ENCODE peak calls at places on chromosome 9, in five cellular contexts. O, P, U, G and T are unnamed samples.

GRCh38 chr9:128203024-128203841 is at the start of gene DNM1:
- DNase-seq in P (no peak), U (peak), G (peak), O (peak), T (peak)

GRCh38 chr9:85212887-85213286 is 528.9 kb downstream of the AGTPBP1 start:
- DNase-seq in G (no peak), U (no peak), P (peak), O (no peak), T (peak)

GRCh38 chr9:137493163-137494103 is 34.3 kb upstream of the NSMF start:
- DNase-seq in U (no peak), G (no peak), P (no peak), O (no peak), T (no peak)

GRCh38 chr9:115267788-115268187 is 149.8 kb upstream of the TNC start:
- DNase-seq in U (no peak), O (no peak), G (no peak), P (no peak), T (peak)

GRCh38 chr9:75149841-75150241 is 61.5 kb downstream of the OSTF1 start:
- DNase-seq in U (no peak), P (no peak), G (no peak), O (no peak), T (no peak)

GRCh38 chr9:106110483-106110882 is 416.1 kb downstream of the TMEM38B start:
- DNase-seq in P (no peak), U (no peak), G (no peak), O (no peak), T (no peak)

GRCh38 chr9:130236436-130236985 is 29.0 kb upstream of the HMCN2 start:
- DNase-seq in G (no peak), O (no peak), U (no peak), P (no peak), T (no peak)

GRCh38 chr9:102514541-102514940 is 480.6 kb upstream of the CYLC2 start:
- DNase-seq in P (no peak), U (no peak), G (no peak), O (no peak), T (peak)

GRCh38 chr9:70534058-70534457 is 119.6 kb upstream of the KLF9 start:
- DNase-seq in O (no peak), P (no peak), U (no peak), G (no peak), T (no peak)

GRCh38 chr9:31799953-31800609 is 584.4 kb upstream of the ACO1 start:
- DNase-seq in O (peak), G (peak), U (no peak), P (peak), T (peak)

GRCh38 chr9:120714846-120715231 is 569 bp upstream of the MEGF9 start:
- DNase-seq in P (no peak), G (no peak), U (no peak), O (no peak), T (no peak)

GRCh38 chr9:93677061-93677571 is 100.7 kb downstream of the PHF2 start:
- DNase-seq in O (no peak), U (peak), P (no peak), G (peak), T (no peak)

GRCh38 chr9:13491493-13492424 is 212.3 kb upstream of the MPDZ start:
- DNase-seq in P (no peak), U (no peak), O (no peak), G (peak), T (peak)

GRCh38 chr9:121326924-121327613 is 43.0 kb downstream of the STOM start:
- DNase-seq in P (no peak), G (no peak), U (no peak), O (no peak), T (no peak)

GRCh38 chr9:2837915-2838314 is 6.0 kb downstream of the PUM3 start:
- DNase-seq in U (peak), P (no peak), G (no peak), O (no peak), T (no peak)

GRCh38 chr9:5671711-5672353 is 42.9 kb downstream of the RIC1 start:
- DNase-seq in O (no peak), U (no peak), P (no peak), G (no peak), T (peak)

GRCh38 chr9:18542837-18543405 is 69.0 kb downstream of the ADAMTSL1 start:
- DNase-seq in P (peak), G (no peak), U (peak), O (no peak), T (no peak)

GRCh38 chr9:134243778-134244467 is 79.6 kb upstream of the RNU6ATAC start:
- DNase-seq in G (no peak), O (no peak), U (no peak), P (no peak), T (no peak)

GRCh38 chr9:125655074-125655633 is 51.9 kb downstream of the MAPKAP1 start:
- DNase-seq in P (no peak), U (no peak), O (no peak), G (no peak), T (no peak)

GRCh38 chr9:22037954-22038690 is 29.0 kb upstream of the CDKN2B start:
- DNase-seq in U (peak), O (no peak), P (no peak), G (no peak), T (no peak)

GRCh38 chr9:93586290-93587057 is 10.1 kb downstream of the PHF2 start:
- DNase-seq in U (no peak), O (no peak), G (no peak), P (no peak), T (no peak)

GRCh38 chr9:20872340-20872977 is 159.0 kb downstream of the HACD4 start:
- DNase-seq in G (no peak), P (peak), O (no peak), U (no peak), T (peak)

GRCh38 chr9:98899399-98900056 is 44.2 kb upstream of the COL15A1 start:
- DNase-seq in P (peak), G (no peak), O (no peak), U (no peak), T (no peak)

GRCh38 chr9:17637229-17637628 is 58.4 kb downstream of the SH3GL2 start:
- DNase-seq in O (no peak), G (no peak), U (no peak), P (no peak), T (no peak)

GRCh38 chr9:23638837-23639426 is 187.1 kb downstream of the ELAVL2 start:
- DNase-seq in G (no peak), U (no peak), P (peak), O (no peak), T (no peak)

GRCh38 chr9:37969558-37970300 is 65.8 kb upstream of the SLC25A51 start:
- DNase-seq in U (no peak), P (no peak), O (no peak), G (no peak), T (no peak)
- H3K27ac ChIP-seq in U (peak), P (no peak), O (no peak), G (no peak), T (no peak)

GRCh38 chr9:77807846-77808749 is 160.0 kb upstream of the GNA14 start:
- DNase-seq in G (no peak), O (no peak), U (no peak), P (no peak), T (no peak)
- H3K9ac ChIP-seq in G (no peak), O (no peak), U (no peak), P (no peak), T (no peak)

GRCh38 chr9:4662989-4663792 is 1.1 kb downstream of the PLPP6 start:
- DNase-seq in U (peak), O (no peak), G (no peak), P (no peak), T (peak)

GRCh38 chr9:4663956-4664355 is 1.9 kb downstream of the PLPP6 start:
- DNase-seq in P (no peak), O (no peak), U (no peak), G (no peak), T (no peak)

GRCh38 chr9:4662108-4662988 is at the start of gene PLPP6:
- DNase-seq in G (peak), P (peak), U (peak), O (peak), T (peak)

GRCh38 chr9:4657426-4658159 is 4.5 kb upstream of the PLPP6 start:
- DNase-seq in U (no peak), G (no peak), O (no peak), P (no peak), T (no peak)

GRCh38 chr9:4661165-4662095 is 664 bp upstream of the PLPP6 start:
- DNase-seq in O (no peak), P (peak), U (no peak), G (no peak), T (no peak)
- H3K27ac ChIP-seq in O (no peak), P (peak), U (peak), G (no peak), T (no peak)

GRCh38 chr9:126915846-126916543 is 1.4 kb downstream of the RALGPS1 start:
- DNase-seq in O (no peak), P (no peak), G (no peak), U (no peak), T (no peak)
- H3K9ac ChIP-seq in O (no peak), P (no peak), G (no peak), U (no peak), T (no peak)

DNA sequence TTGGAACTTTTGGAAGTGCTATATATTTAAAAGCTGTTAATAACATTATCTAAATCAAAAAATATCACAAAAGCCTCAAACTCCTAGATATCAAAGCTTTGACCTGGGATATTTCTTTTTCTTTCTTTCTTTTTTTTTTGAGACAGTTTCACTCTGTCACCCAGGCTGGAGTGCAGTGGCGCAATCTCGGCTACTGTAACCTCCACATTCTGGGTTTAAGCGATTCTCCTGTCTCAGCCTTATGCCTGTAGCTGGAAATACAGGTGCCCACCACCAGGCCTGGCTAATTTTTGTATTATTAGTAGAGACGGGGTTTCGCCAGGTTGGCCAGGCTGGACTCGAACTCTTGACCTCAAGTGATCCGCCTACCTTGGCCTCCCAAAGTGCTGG is 31.3 kb downstream of the RAPGEF1 start:
- DNase-seq in U (no peak), O (no peak), G (no peak), P (no peak), T (no peak)
- H3K27ac ChIP-seq in U (no peak), O (no peak), G (no peak), P (peak), T (no peak)

GRCh38 chr9:100473271-100474081 is 527 bp downstream of the TMEFF1 start:
- DNase-seq in U (peak), O (peak), G (peak), P (peak), T (peak)

GRCh38 chr9:100474950-100475276 is 2.0 kb downstream of the TMEFF1 start:
- DNase-seq in G (no peak), O (no peak), U (peak), P (no peak), T (no peak)

GRCh38 chr9:100474082-100474949 is 1.4 kb downstream of the TMEFF1 start:
- DNase-seq in G (peak), O (peak), U (peak), P (no peak), T (peak)

GRCh38 chr9:100472268-100472667 is 681 bp upstream of the TMEFF1 start:
- DNase-seq in U (no peak), G (no peak), O (no peak), P (no peak), T (no peak)

DNA sequence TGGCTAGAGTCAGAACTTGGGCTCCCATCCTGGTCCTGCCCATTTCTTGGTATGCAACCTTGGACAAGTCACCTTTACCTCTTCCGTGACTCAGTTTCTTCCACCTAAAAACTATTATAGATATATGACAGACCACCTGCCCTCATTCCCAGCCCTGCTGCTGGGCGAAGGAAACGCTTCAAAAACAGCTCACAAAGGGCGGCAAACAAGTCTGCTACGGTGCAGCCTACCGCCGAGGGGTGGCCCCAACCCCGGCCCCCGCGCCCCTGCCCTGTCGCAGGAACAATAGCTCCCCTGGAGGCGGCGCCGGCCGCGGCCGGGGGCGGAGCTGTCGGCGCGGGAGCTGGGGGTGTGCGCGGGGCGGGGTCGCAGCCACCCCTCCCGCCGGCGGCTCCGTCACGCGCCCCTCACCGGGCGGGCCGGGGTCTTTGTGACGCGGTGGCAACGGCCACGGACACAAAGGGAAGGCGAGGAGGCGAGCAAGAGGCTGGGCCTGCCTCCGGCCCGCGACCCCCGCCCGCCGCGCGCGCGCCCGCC is at the start of gene TMEFF1:
- DNase-seq in U (peak), O (peak), G (peak), P (peak), T (peak)
- H3K9ac ChIP-seq in U (peak), O (peak), G (peak), P (peak), T (peak)

GRCh38 chr9:135480071-135480941 is 724 bp downstream of the PPP1R26 start:
- DNase-seq in U (peak), O (peak), P (no peak), G (peak), T (peak)
- H3K27ac ChIP-seq in U (peak), O (no peak), P (no peak), G (no peak), T (peak)

GRCh38 chr9:4077499-4078102 is 222.3 kb downstream of the GLIS3 start:
- DNase-seq in P (peak), O (no peak), U (peak), G (peak), T (peak)
- H3K9ac ChIP-seq in P (no peak), O (no peak), U (no peak), G (no peak), T (no peak)